ENCODE peak calls at places on chromosome X, in six cellular contexts. U, V, E, R, D and W are unnamed samples.

GRCh38 chrX:15989716-15990115 is 133.6 kb upstream of the GRPR start:
- DNase-seq in D (no peak), U (no peak), R (no peak), V (no peak), E (no peak), W (no peak)

GRCh38 chrX:64205441-64205734 is at the start of gene AMER1:
- DNase-seq in D (no peak), R (no peak), V (no peak), U (no peak), E (no peak), W (no peak)

GRCh38 chrX:136625246-136625645 is 22.7 kb upstream of the CD40LG start:
- DNase-seq in R (no peak), V (no peak), E (no peak), U (no peak), D (no peak), W (no peak)

GRCh38 chrX:151753313-151754041 is 18.9 kb downstream of the CNGA2 start:
- DNase-seq in R (peak; percentile 23), D (no peak), U (no peak), E (peak; percentile 13), V (peak; percentile 35), W (peak; percentile 74)

GRCh38 chrX:18701621-18702361 is 5.7 kb upstream of the PPEF1 start:
- DNase-seq in R (no peak), E (peak; percentile 4), V (peak; percentile 85), U (no peak), D (no peak), W (no peak)

GRCh38 chrX:23811135-23811781 is 28.3 kb downstream of the SAT1 start:
- DNase-seq in E (no peak), U (no peak), V (no peak), R (no peak), D (no peak), W (no peak)

GRCh38 chrX:68307767-68308166 is 125.5 kb downstream of the OPHN1 start:
- DNase-seq in D (no peak), U (no peak), E (no peak), V (no peak), R (no peak), W (no peak)

GRCh38 chrX:103792916-103793540 is 16.4 kb downstream of the PLP1 start:
- DNase-seq in U (no peak), R (no peak), V (no peak), D (no peak), E (no peak), W (no peak)

GRCh38 chrX:130086414-130087207 is 23.7 kb downstream of the ELF4 start:
- DNase-seq in D (no peak), E (no peak), R (no peak), V (no peak), U (no peak), W (peak; percentile 93)

GRCh38 chrX:54182194-54182863 is 725 bp downstream of the FAM120C start:
- DNase-seq in E (peak; percentile 18), V (peak; percentile 65), R (peak; percentile 37), D (no peak), U (no peak), W (peak; percentile 93)
- TF ChIP-seq POLR2A in E (peak; percentile 36), V (no peak), R (no peak), D (peak; percentile 81), U (no peak), W (no peak)

DNA sequence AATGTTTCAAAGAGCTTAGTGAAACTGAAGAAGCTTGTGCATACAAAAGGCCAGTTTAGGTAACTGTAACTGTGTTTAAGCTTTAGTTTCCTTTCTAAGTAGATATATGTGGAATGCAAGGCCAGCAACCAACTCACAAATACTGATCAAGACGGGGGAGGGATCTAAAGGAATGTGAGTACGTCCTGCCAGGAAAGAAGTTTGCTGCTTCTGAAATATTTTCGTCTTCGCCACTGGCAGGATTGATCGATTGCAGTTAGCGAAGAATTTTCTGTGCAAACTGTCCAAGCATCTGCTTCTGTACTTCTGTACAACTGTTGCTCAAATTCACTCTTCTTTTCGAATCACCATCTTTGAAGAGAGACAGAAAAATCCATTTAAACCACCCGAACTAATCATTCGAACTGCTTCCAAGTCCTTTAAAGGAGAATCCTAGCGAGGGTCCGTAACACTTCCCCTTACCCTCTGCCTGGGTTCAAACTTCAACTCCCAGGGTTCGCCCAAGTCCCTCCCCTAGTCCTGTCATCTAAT is 373 bp upstream of the INTS6L start:
- DNase-seq in U (no peak), R (no peak), E (no peak), V (no peak), D (no peak), W (no peak)
- H3K4me3 ChIP-seq in U (peak overlapping the region; percentile 75), R (peak overlapping the region; percentile 72), E (no peak overlapping the region), V (peak overlapping the region; percentile 67), D (peak overlapping the region; percentile 49), W (peak overlapping the region; percentile 48)

GRCh38 chrX:107684956-107685385 is 56.7 kb downstream of the PRPS1 start:
- DNase-seq in D (no peak), E (no peak), R (peak; percentile 91), V (peak; percentile 91), U (peak; percentile 85), W (peak; percentile 85)

GRCh38 chrX:107686026-107686425 is 57.7 kb downstream of the PRPS1 start:
- DNase-seq in D (no peak), U (no peak), E (no peak), R (no peak), V (no peak), W (no peak)

GRCh38 chrX:107683931-107684330 is 55.6 kb downstream of the PRPS1 start:
- DNase-seq in E (no peak), R (no peak), U (no peak), D (no peak), V (no peak), W (no peak)

GRCh38 chrX:107686792-107687191 is 58.5 kb downstream of the PRPS1 start:
- DNase-seq in U (no peak), V (no peak), E (no peak), D (no peak), R (no peak), W (no peak)

DNA sequence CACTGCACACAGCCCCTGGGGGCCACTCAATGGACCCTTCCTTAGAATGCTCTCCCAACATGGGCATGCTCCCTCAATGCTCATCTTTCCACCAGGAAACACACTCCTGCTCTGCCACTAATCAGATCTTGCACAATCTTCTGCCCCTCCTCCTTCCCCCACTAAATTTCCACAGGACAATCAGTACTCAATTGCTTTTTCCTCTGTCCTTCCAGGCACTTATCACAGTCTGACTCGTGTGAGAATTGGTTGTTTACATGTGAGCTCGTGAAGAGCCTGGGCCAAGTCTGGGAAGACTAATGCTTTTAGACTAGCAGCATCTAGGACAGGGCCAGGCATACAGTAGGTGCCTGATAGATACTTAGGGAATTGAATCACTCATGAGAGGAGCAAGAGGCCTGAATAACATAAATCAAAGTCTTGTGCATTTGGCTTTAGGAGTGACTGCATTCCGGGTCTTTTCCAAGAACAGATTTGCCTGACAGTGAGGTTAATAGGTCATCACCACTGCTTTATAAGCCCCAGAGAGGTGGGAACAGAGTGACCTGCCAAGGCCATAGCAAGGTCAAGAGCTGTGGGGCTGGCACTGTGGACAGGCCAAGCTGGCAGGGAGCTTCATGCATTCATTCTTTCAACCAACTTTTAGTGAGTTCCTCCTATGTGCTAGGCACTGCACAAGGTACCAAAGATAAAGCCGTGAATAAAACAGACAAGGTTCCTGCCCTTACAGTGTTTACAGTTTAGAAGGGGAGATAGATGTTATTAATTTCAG is 55.0 kb downstream of the PRPS1 start:
- DNase-seq in E (no peak), R (peak; percentile 37), D (no peak), V (peak; percentile 45), U (no peak), W (no peak)
- TF ChIP-seq POLR2AphosphoS5 in E (no peak), R (peak; percentile 20), D (no peak), V (peak; percentile 78), U (peak; percentile 39), W (peak; percentile 68)

GRCh38 chrX:49060914-49061313 is 2.1 kb downstream of the CCDC120 start:
- DNase-seq in E (no peak), V (no peak), D (no peak), U (no peak), R (no peak), W (no peak)

GRCh38 chrX:49061916-49062315 is 3.1 kb downstream of the CCDC120 start:
- DNase-seq in U (no peak), E (no peak), R (no peak), D (no peak), V (no peak), W (no peak)

GRCh38 chrX:49059209-49060191 is 701 bp downstream of the CCDC120 start:
- DNase-seq in E (no peak), V (peak; percentile 38), R (no peak), D (no peak), U (no peak), W (no peak)

GRCh38 chrX:49061490-49061889 is 2.7 kb downstream of the CCDC120 start:
- DNase-seq in D (no peak), E (no peak), R (no peak), V (no peak), U (no peak), W (no peak)

GRCh38 chrX:49058794-49059193 is at the start of gene CCDC120:
- DNase-seq in V (peak; percentile 60), E (no peak), U (no peak), R (peak; percentile 52), D (no peak), W (no peak)
- TF ChIP-seq POLR2A in V (no peak), E (no peak), U (no peak), R (no peak), D (no peak), W (no peak)

DNA sequence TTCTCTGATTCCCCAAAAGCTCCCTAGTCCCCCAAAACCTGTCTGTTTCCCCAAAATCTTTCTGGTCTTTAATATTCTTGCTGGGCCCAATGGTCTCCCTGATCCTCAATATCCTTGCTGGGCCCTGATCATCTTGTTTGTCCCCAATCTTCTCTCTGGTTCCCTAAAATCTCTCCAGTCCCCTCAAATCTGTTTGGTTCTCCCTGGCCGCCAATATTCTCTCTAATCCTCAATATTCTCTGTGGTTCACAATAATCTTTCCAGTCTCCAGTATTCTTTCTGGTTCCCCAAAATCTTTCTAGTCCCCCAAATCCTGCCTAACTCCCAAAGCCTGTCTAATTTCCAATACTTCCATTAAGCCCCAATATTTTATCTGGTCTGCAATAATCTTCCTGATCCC is 18.5 kb downstream of the P2RY8 start:
- DNase-seq in V (no peak), R (no peak), D (no peak), U (no peak), E (no peak), W (no peak)
- H3K4me3 ChIP-seq in V (no peak overlapping the region), R (no peak overlapping the region), D (peak overlapping the region; percentile 23), U (no peak overlapping the region), E (no peak overlapping the region), W (no peak overlapping the region)

GRCh38 chrX:49704692-49705404 is 9.1 kb upstream of the PAGE1 start:
- DNase-seq in E (no peak), U (no peak), D (no peak), V (no peak), R (no peak), W (no peak)

GRCh38 chrX:49712577-49712976 is 16.8 kb upstream of the PAGE1 start:
- DNase-seq in V (no peak), E (no peak), D (no peak), U (no peak), R (no peak), W (no peak)

DNA sequence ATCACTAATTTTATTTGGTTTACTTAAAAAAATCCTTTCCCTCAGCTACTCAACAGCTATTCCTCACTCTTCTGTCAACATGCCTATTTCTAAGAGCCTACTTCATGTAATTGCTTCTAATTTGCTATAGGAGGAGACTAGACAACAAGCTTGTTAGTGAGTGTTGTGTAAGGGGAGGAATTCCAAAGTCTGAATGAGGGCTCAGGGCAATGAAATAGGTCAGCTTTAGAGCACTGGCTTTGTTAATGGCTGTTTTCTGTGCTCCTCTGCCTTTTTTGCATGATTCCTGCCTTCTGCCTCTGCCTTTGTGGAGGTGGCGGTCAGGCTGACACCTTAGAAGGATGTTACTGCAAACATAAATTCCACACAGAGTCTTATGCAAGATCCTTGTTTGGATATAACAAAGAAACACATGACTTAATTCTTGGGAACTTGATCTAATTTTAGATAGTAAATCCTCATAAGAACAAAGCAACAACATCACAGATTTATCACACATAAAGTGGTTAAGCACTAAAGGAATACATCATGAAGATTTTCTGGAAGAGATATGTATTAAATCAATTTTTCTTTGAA is 15.0 kb upstream of the PAGE1 start:
- DNase-seq in V (no peak), R (no peak), D (no peak), E (peak; percentile 1), U (no peak), W (no peak)
- TF ChIP-seq POLR2AphosphoS5 in V (no peak), R (no peak), D (no peak), E (no peak), U (no peak), W (no peak)